ENCODE peak calls at places on chromosomes 13 and 19, in five cellular contexts. S, X, E, W and Y are unnamed samples.

GRCh38 chr13:67281476-67281875 is 51.3 kb upstream of the PCDH9 start:
- DNase-seq in X (no peak), S (no peak), W (no peak), E (no peak), Y (no peak)

GRCh38 chr13:47184311-47184710 is 287.5 kb upstream of the HTR2A start:
- DNase-seq in E (no peak), X (no peak), S (no peak), W (no peak), Y (no peak)

GRCh38 chr13:99197257-99197651 is 3.4 kb upstream of the UBAC2 start:
- DNase-seq in W (no peak), X (no peak), E (no peak), S (no peak), Y (no peak)

GRCh38 chr19:54136086-54136863 is 1.3 kb upstream of the CNOT3 start:
- DNase-seq in X (no peak), E (no peak), W (peak), S (no peak), Y (no peak)

GRCh38 chr13:105665284-105665683 is 870.2 kb downstream of the EFNB2 start:
- DNase-seq in E (no peak), W (no peak), S (no peak), X (no peak), Y (no peak)

GRCh38 chr19:543912-544608 is at the start of gene GZMM:
- DNase-seq in X (no peak), S (peak), W (peak), E (peak), Y (peak)

GRCh38 chr19:14472202-14472961 is 2.8 kb downstream of the PTGER1 start:
- DNase-seq in S (peak), X (peak), W (peak), E (peak), Y (peak)

GRCh38 chr13:113049521-113049941 is 56.1 kb upstream of the F7 start:
- DNase-seq in E (no peak), W (no peak), X (no peak), S (no peak), Y (no peak)

GRCh38 chr19:7636691-7637373 is at the start of gene STXBP2:
- DNase-seq in S (peak), E (peak), W (peak), X (peak), Y (peak)

GRCh38 chr13:28128030-28128429 is 10.3 kb upstream of the PAN3 start:
- DNase-seq in E (no peak), X (no peak), S (no peak), W (no peak), Y (no peak)

GRCh38 chr19:17294051-17294891 is 9.0 kb downstream of the ABHD8 start:
- DNase-seq in W (peak), S (peak), E (peak), X (peak), Y (peak)

GRCh38 chr13:40508767-40509342 is 157.6 kb downstream of the FOXO1 start:
- DNase-seq in W (no peak), X (no peak), S (no peak), E (no peak), Y (no peak)